ENCODE peak calls at places on chromosomes 3 and 15, in five cellular contexts. Z, M, O, P and G are unnamed samples.

GRCh38 chr3:197430502-197430901 is 125.3 kb downstream of the BDH1 start:
- DNase-seq in Z (no peak), M (no peak), O (no peak), P (no peak), G (no peak)

GRCh38 chr3:64353256-64353655 is 128.0 kb upstream of the PRICKLE2 start:
- DNase-seq in Z (no peak), M (no peak), O (no peak), P (no peak), G (peak; percentile 24)

GRCh38 chr15:65286704-65287514 is at the start of gene PARP16:
- DNase-seq in Z (peak; percentile 95), M (peak; percentile 96), O (peak; percentile 94), P (peak; percentile 73), G (peak; percentile 92)

GRCh38 chr3:39147711-39148115 is 5.7 kb downstream of the CSRNP1 start:
- DNase-seq in Z (no peak), M (peak; percentile 63), O (peak; percentile 79), P (no peak), G (peak; percentile 58)

GRCh38 chr15:22949074-22949547 is 31.1 kb downstream of the CYFIP1 start:
- DNase-seq in Z (peak; percentile 92), M (peak; percentile 62), O (no peak), P (no peak), G (no peak)

GRCh38 chr15:73939138-73939537 is 12.9 kb downstream of the LOXL1 start:
- DNase-seq in Z (no peak), M (no peak), O (no peak), P (no peak), G (no peak)

GRCh38 chr15:83340087-83340486 is 55.6 kb upstream of the BNC1 start:
- DNase-seq in Z (no peak), M (no peak), O (no peak), P (no peak), G (no peak)

GRCh38 chr3:45647148-45647619 is 42.0 kb upstream of the SACM1L start:
- DNase-seq in Z (no peak), M (peak; percentile 62), O (no peak), P (no peak), G (no peak)

DNA sequence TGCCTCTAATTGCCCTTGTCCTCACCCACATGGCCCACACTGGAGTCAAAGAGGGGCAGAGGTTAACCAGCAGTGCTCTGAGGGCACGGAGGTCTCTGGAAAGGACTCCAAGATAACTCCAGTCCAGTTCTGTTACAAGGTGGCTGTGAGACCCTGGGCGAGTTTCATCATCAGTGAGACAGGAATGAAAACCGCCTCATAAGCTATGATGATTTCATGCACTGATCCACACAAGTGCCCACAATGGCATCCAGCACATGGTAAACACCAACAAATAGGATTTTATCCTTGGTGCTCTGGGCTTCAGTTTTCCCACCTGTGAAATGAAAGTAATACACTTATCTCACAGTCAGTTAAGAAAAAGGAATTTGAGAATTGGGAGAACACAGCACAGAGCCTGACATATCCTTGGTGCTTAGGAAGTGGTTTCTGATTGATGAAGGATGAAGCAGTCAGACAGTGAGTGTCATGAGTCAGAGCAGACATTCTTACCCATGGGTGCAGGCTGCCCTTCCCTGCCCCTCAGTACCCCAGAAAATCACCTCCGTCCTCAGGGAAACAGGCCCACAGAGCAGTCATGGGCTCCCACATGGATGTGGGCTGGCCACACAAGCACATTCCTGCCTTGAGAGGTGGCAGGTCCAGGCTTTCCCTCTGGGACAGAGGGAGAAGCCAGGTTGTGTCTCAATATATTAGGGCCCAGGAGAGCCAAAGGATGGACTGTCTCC is 48.4 kb downstream of the DAPK2 start:
- DNase-seq in Z (no peak), M (no peak), O (no peak), P (no peak), G (no peak)
- TF ChIP-seq EZH2phosphoT487 in Z (no peak), M (no peak), O (no peak), P (no peak), G (no peak)

GRCh38 chr3:190591080-190591479 is 77.2 kb downstream of the IL1RAP start:
- DNase-seq in Z (no peak), M (no peak), O (no peak), P (no peak), G (no peak)
- H3K4me2 ChIP-seq in Z (no peak overlapping the region), M (no peak overlapping the region), O (no peak overlapping the region), P (no peak overlapping the region), G (no peak overlapping the region)

GRCh38 chr3:31937225-31937624 is 43.8 kb downstream of the OSBPL10 start:
- DNase-seq in Z (no peak), M (no peak), O (no peak), P (no peak), G (no peak)
- TF ChIP-seq CTCF in Z (no peak), M (no peak), O (peak; percentile 62), P (no peak), G (no peak)

DNA sequence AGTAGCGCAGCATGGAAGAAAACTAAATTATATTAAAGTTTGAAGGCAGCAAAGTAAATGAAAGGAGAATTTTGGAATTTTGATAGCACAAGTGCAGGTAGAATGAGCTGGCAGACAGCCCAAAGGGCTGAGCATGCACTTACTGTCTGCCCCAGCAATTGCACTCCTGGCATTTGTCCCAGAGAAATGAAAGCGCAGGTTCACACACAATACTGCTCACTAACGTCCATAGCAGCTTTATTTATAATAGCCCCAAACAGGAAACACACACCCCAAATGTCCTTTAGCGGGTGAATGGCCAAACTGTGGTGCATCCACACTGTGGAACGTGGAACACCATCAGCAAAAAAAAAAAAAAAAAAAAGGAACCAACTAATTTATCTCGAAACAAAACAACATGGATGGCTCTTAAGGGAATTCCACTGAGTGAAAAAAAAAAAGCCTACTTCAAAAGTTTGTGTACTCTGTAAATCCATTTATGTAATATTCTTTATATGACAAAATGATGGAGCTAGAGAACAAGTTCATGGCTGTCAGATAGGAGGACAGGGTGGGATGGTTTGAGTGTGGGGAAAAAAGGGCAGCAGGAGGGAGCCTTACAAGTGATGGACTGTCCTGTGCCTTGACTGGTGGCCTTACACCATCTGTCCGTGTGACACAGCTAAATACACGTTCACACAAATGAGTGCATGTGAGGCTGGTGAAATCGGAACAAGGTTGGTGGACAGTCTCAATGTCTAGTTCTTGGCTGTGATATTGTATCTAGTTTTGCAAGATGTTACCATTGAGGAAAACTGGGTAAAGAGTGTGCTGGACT is 6.0 kb upstream of the TM2D3 start:
- DNase-seq in Z (no peak), M (no peak), O (no peak), P (no peak), G (no peak)
- TF ChIP-seq EZH2phosphoT487 in Z (no peak), M (no peak), O (no peak), P (no peak), G (no peak)

DNA sequence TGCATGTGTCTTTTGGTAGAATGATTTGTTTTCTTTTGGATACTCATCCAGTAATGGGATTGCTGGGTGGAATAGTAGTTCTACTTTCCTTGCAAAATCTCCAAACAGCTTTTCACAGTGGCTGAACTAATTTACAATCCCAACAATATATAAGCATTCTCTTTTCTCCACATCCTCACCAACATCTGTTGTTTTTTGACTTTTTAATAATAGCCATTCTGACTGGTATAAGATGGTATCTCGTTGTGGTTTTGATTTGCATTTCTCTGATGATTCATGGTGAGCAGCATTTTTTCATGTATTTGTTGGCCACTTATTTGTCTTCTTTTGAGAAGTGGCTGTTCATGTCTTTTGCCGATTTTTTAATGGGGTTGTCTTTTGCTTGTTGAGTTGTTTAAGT is 55.8 kb downstream of the ST8SIA2 start:
- DNase-seq in Z (no peak), M (no peak), O (no peak), P (no peak), G (no peak)
- H3K4me2 ChIP-seq in Z (no peak overlapping the region), M (no peak overlapping the region), O (no peak overlapping the region), P (no peak overlapping the region), G (no peak overlapping the region)

DNA sequence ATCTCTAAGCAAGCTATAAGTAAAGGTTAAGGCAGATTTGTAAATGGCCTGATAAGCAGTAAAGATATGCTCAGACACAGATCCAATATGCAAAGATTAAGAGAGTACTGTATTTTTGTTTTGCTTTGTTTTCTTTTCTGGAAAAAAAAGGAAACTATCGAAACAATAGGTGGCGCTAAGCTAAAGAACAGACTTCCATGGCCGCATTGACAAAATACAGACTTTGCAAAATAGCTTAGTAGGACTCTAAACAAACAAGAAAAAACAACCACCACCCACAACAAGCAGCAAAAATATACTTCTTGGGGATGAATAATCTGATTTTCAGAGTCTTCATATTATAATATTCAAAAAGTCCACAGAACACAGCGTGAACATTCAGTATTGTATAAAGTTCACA is 758.4 kb upstream of the ROBO1 start:
- DNase-seq in Z (no peak), M (no peak), O (no peak), P (no peak), G (no peak)
- TF ChIP-seq CTCF in Z (peak; percentile 48), M (peak; percentile 39), O (peak; percentile 54), P (no peak), G (no peak)

DNA sequence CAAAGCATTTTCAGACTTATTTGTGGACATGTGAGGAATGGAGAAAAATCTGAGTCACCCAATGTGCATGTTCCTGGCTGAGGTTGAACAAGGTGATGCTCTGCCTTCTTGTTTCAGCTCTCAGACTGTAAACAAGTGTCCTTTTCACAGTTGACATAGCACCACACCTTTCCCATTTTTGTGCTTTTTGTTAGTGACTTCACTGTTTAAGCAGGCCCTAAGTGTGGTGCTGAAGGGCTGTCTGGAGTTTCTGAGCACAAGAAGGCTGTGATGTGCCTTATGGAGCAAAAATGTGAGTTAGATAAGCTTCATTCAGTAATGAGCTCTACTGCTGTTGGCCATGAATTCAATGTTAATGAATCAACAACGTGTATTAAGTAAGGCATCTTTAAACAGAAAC is 20.4 kb downstream of the ABI3BP start:
- DNase-seq in Z (no peak), M (no peak), O (no peak), P (no peak), G (no peak)
- TF ChIP-seq EZH2phosphoT487 in Z (no peak), M (no peak), O (no peak), P (no peak), G (no peak)